ENCODE peak calls at places on chromosomes 13 and 19, in six cellular contexts. P is CD4-positive, alpha-beta memory T cell; H is activated CD8-positive, alpha-beta T cell treated with anti-CD3 and anti-CD28 coated beads for 36 hours; Z is WTC11; X is activated naive CD8-positive, alpha-beta T cell treated with anti-CD3 and anti-CD28 coated beads for 36 hours; W is GM23248. S is an unnamed sample.

GRCh38 chr13:52043675-52044074 is 19.2 kb downstream of the UTP14C start:
- DNase-seq in X (no peak), W (no peak), Z (no peak), H (no peak), P (no peak), S (no peak)

GRCh38 chr19:3383121-3383722 is 16.8 kb downstream of the NFIC start:
- DNase-seq in P (no peak), H (no peak), Z (no peak), W (peak), X (no peak), S (no peak)

GRCh38 chr13:33578786-33579185 is 239.2 kb upstream of the RFC3 start:
- DNase-seq in P (no peak), Z (no peak), X (no peak), W (no peak), H (no peak), S (no peak)

GRCh38 chr13:113291997-113292862 is 4.8 kb upstream of the LAMP1 start:
- DNase-seq in W (peak), P (no peak), Z (no peak), X (peak), H (peak), S (no peak)

GRCh38 chr13:110113284-110113764 is 193.6 kb downstream of the COL4A1 start:
- DNase-seq in W (peak), X (no peak), H (no peak), P (no peak), Z (no peak), S (no peak)

GRCh38 chr19:3608750-3609322 is 2.2 kb upstream of the TBXA2R start:
- DNase-seq in H (no peak), X (no peak), W (no peak), Z (no peak), P (no peak), S (no peak)

GRCh38 chr19:34399886-34400285 is 4.3 kb upstream of the PDCD2L start:
- DNase-seq in W (no peak), H (no peak), X (no peak), Z (no peak), P (no peak), S (no peak)

GRCh38 chr13:110137677-110138008 is 169.3 kb downstream of the COL4A1 start:
- DNase-seq in P (no peak), H (peak), Z (no peak), W (peak), X (peak), S (peak)

GRCh38 chr13:39821977-39822376 is 166.5 kb downstream of the COG6 start:
- DNase-seq in P (no peak), X (no peak), Z (no peak), H (no peak), W (no peak), S (peak)

GRCh38 chr19:16351133-16351809 is 26.6 kb downstream of the KLF2 start:
- DNase-seq in X (no peak), W (peak), H (no peak), Z (no peak), P (no peak), S (no peak)

GRCh38 chr13:21139374-21139773 is 37.0 kb downstream of the SKA3 start:
- DNase-seq in W (no peak), H (no peak), Z (no peak), X (no peak), P (no peak), S (no peak)

GRCh38 chr13:64688893-64689677 is 2541.1 kb downstream of the PCDH9 start:
- DNase-seq in W (peak), Z (no peak), H (no peak), P (no peak), X (no peak), S (no peak)

GRCh38 chr13:75685239-75685697 is 49.1 kb downstream of the LMO7 start:
- DNase-seq in P (no peak), X (no peak), W (peak), H (peak), Z (no peak), S (no peak)

GRCh38 chr19:32104465-32105235 is 240.8 kb upstream of the ZNF507 start:
- DNase-seq in H (no peak), Z (no peak), P (no peak), W (no peak), X (no peak), S (no peak)

GRCh38 chr13:83618966-83619365 is 263.3 kb downstream of the SLITRK1 start:
- DNase-seq in X (no peak), Z (no peak), W (peak), P (no peak), H (no peak), S (no peak)

GRCh38 chr13:35157143-35157755 is 215.2 kb downstream of the NBEA start:
- DNase-seq in H (peak), X (peak), P (no peak), Z (peak), W (peak), S (peak)

GRCh38 chr19:1829958-1830357 is 17.9 kb upstream of the ATP8B3 start:
- DNase-seq in H (no peak), Z (no peak), P (no peak), W (no peak), X (no peak), S (no peak)

GRCh38 chr13:113665582-113666323 is 1.3 kb upstream of the GRK1 start:
- DNase-seq in Z (no peak), P (no peak), W (no peak), H (no peak), X (no peak), S (no peak)

GRCh38 chr13:96091932-96092253 is 2.0 kb downstream of the HS6ST3 start:
- DNase-seq in P (no peak), H (no peak), X (no peak), W (no peak), Z (no peak), S (no peak)

GRCh38 chr19:55525289-55526101 is 11.4 kb downstream of the SBK2 start:
- DNase-seq in P (no peak), W (no peak), X (no peak), Z (no peak), H (no peak), S (no peak)

GRCh38 chr19:42423462-42424344 is 3.5 kb downstream of the LIPE start:
- DNase-seq in P (peak), W (peak), H (peak), Z (peak), X (peak), S (peak)

GRCh38 chr13:30880756-30881155 is 25.3 kb upstream of the MEDAG start:
- DNase-seq in X (no peak), P (no peak), H (no peak), Z (no peak), W (peak), S (no peak)

GRCh38 chr13:36875431-36875830 is 44.6 kb downstream of the SMAD9 start:
- DNase-seq in W (no peak), X (no peak), H (no peak), P (no peak), Z (no peak), S (no peak)

GRCh38 chr19:37975596-37976515 is 68.8 kb downstream of the SIPA1L3 start:
- DNase-seq in P (no peak), Z (no peak), W (no peak), X (no peak), H (no peak), S (no peak)

GRCh38 chr19:17510220-17510993 is 1.0 kb upstream of the PGLS start:
- DNase-seq in X (no peak), P (no peak), Z (no peak), W (peak), H (no peak), S (no peak)

GRCh38 chr19:53015730-53016129 is 2.0 kb downstream of the ERVV-1 start:
- DNase-seq in H (no peak), Z (no peak), W (no peak), P (no peak), X (no peak), S (no peak)

GRCh38 chr19:30371157-30371845 is 883 bp upstream of the ZNF536 start:
- DNase-seq in Z (no peak), X (no peak), H (no peak), W (no peak), P (no peak), S (no peak)

GRCh38 chr13:51646041-51646670 is 61.9 kb downstream of the WDFY2 start:
- DNase-seq in X (no peak), Z (no peak), H (no peak), P (peak), W (no peak), S (no peak)

GRCh38 chr13:75533866-75534265 is 3.8 kb downstream of the COMMD6 start:
- DNase-seq in H (no peak), W (no peak), Z (no peak), X (no peak), P (no peak), S (no peak)

GRCh38 chr19:47022140-47022536 is 2.5 kb downstream of the NPAS1 start:
- DNase-seq in H (no peak), X (no peak), W (no peak), P (no peak), Z (no peak), S (no peak)

GRCh38 chr13:112767506-112768471 is 78.0 kb downstream of the ATP11A start:
- DNase-seq in Z (no peak), W (no peak), X (no peak), H (peak), P (no peak), S (no peak)

S was measured in MM.1S.